ENCODE peak calls at places on chromosomes 11 and 22, in ten cellular contexts. G, Q, H, Z, I, A, T, B, X and O are unnamed samples.

GRCh38 chr11:68383976-68384501 is 71.6 kb downstream of the LRP5 start:
- DNase-seq in G (peak; percentile 71), Q (peak; percentile 70), H (peak; percentile 51), Z (peak; percentile 43), I (no peak), A (peak; percentile 47), T (peak; percentile 85), B (peak; percentile 62), X (peak; percentile 83), O (peak; percentile 64)

GRCh38 chr11:44865866-44866272 is 84.8 kb downstream of the TP53I11 start:
- DNase-seq in G (peak; percentile 59), Q (no peak), H (no peak), Z (no peak), I (no peak), A (no peak), T (peak; percentile 66), B (no peak), X (no peak), O (no peak)

GRCh38 chr22:31575190-31575589 is 78.9 kb downstream of the SFI1 start:
- DNase-seq in G (no peak), Q (peak; percentile 47), H (no peak), Z (no peak), I (no peak), A (no peak), T (no peak), B (no peak), X (no peak), O (no peak)

GRCh38 chr11:75461136-75461535 is 28.1 kb upstream of the KLHL35 start:
- DNase-seq in G (no peak), Q (no peak), H (no peak), Z (no peak), I (no peak), A (no peak), T (no peak), B (no peak), X (no peak), O (no peak)

GRCh38 chr11:67564230-67564629 is 19.4 kb upstream of the GSTP1 start:
- DNase-seq in G (no peak), Q (no peak), H (no peak), Z (no peak), I (no peak), A (no peak), T (no peak), B (no peak), X (no peak), O (no peak)

GRCh38 chr11:32905028-32905667 is 12.5 kb downstream of the QSER1 start:
- DNase-seq in G (no peak), Q (no peak), H (no peak), Z (no peak), I (no peak), A (no peak), T (no peak), B (peak; percentile 7), X (no peak), O (no peak)

GRCh38 chr11:2420502-2421225 is 20.1 kb downstream of the TSSC4 start:
- DNase-seq in G (peak; percentile 77), Q (peak; percentile 60), H (peak; percentile 82), Z (peak; percentile 56), I (no peak), A (peak; percentile 62), T (peak; percentile 91), B (peak; percentile 81), X (peak; percentile 80), O (peak; percentile 69)

GRCh38 chr11:63920126-63920869 is 3.3 kb upstream of the RCOR2 start:
- DNase-seq in G (peak; percentile 87), Q (peak; percentile 71), H (no peak), Z (peak; percentile 60), I (no peak), A (no peak), T (peak; percentile 82), B (peak; percentile 59), X (peak; percentile 81), O (no peak)

GRCh38 chr11:117378966-117379865 is 51.6 kb downstream of the CEP164 start:
- DNase-seq in G (no peak), Q (no peak), H (no peak), Z (no peak), I (no peak), A (no peak), T (no peak), B (no peak), X (no peak), O (no peak)

GRCh38 chr11:120385110-120385509 is 48.9 kb downstream of the ARHGEF12 start:
- DNase-seq in G (no peak), Q (peak; percentile 52), H (no peak), Z (no peak), I (no peak), A (no peak), T (no peak), B (peak; percentile 42), X (no peak), O (no peak)
- TF ChIP-seq CTCF in G (no peak), Q (no peak), H (no peak), Z (no peak), I (no peak), A (no peak), T (no peak), B (no peak), X (no peak), O (no peak)

DNA sequence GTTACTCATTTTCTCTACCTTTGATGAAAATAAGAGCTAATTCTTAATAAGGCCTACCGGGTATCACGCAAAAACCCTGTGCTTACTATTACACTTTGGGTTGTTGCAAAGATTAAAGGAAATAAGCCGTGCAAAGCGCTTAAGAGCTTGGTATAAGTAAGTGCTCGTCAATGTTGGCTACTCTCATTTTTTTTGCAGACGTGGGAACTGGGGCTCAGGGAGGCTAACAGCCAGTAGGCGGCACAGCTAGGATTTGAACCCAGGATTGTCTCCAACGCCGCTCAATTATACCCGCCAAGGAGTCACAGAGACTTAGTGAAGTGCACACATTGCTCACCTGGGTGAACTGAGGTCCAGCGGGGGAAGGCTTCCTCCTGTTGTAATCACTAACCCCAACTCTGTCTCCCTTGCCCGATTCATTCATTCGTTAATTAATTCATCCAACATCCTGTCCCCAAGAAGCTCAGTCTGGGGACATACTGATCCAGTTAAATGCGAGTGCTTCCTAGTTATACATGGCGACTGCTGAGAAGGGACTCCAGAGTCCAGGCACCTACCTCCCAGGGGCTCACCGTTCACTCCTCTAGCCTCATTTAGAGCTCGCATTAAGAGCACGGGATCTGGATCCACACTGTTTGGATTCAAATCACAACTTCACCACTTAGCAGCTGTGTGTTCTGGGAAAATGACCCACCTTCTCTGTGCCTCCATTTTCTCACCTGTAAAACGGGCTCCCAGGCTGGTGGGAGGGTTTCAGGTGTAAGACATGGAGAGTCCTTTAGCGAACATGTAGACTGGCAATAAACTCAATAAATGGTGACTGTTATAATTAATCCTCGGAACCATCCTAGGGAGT is 869 bp upstream of the MTFP1 start:
- DNase-seq in G (no peak), Q (no peak), H (no peak), Z (no peak), I (no peak), A (peak; percentile 20), T (no peak), B (no peak), X (no peak), O (no peak)
- TF ChIP-seq CTCF in G (no peak), Q (no peak), H (no peak), Z (no peak), I (peak; percentile 19), A (no peak), T (no peak), B (no peak), X (no peak), O (no peak)

DNA sequence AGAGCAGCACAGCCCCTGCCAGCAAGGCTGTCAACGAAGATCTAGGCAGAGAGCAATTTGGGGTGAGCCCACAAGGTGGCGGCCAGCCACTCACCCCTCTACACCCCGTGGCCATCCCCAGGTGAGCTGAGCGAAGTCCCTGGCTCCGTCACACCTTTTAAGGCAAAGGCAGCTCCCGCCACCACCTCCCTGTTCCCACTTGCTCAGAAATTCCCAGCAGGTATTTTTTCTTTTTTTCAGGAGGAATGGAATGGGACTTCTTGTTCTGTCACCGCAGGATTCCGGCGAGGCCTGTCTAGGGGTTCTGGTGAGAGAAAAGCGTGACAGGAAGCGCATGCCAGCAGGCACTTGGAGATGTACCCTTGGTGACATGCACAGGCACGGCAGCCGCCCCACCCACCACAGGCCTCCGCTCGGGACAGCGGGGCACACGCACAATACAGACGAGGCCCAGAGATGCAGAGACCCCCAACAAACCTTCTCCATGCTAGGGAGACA is 10.0 kb downstream of the RPL3 start:
- DNase-seq in G (no peak), Q (no peak), H (no peak), Z (no peak), I (no peak), A (no peak), T (no peak), B (no peak), X (no peak), O (no peak)
- TF ChIP-seq CTCF in G (no peak), Q (no peak), H (no peak), Z (peak; percentile 50), I (peak; percentile 15), A (no peak), T (no peak), B (peak; percentile 27), X (no peak), O (no peak)

DNA sequence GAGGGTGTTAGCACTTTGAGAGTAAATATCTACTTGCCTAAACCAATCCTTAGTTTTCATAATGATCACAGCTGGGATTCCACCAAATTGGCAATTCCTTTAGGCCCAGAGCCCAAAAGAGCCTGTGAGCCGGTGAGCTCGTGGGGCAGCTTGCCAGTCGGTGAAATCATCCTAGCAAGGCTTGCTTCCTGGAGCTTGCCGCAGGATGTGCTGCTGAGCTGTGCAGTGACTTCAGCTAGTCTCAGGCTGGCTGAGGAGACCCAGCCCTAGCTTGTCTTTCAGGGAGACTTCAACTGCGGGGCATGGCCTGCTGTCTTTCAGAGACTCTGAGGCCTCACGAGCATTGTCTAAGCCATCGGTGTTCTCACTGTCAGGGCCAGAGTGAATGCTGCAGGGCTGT is 73.6 kb upstream of the SUSD2 start:
- DNase-seq in G (peak; percentile 61), Q (peak; percentile 91), H (no peak), Z (no peak), I (no peak), A (no peak), T (no peak), B (peak; percentile 89), X (no peak), O (no peak)
- TF ChIP-seq CTCF in G (no peak), Q (no peak), H (no peak), Z (no peak), I (no peak), A (no peak), T (no peak), B (peak; percentile 56), X (no peak), O (no peak)

GRCh38 chr22:42296381-42296853 is 26.0 kb upstream of the TCF20 start:
- DNase-seq in G (peak; percentile 30), Q (peak; percentile 61), H (no peak), Z (no peak), I (no peak), A (no peak), T (peak; percentile 76), B (no peak), X (no peak), O (no peak)
- TF ChIP-seq CTCF in G (no peak), Q (peak; percentile 61), H (no peak), Z (peak; percentile 14), I (peak; percentile 41), A (no peak), T (no peak), B (no peak), X (no peak), O (no peak)

DNA sequence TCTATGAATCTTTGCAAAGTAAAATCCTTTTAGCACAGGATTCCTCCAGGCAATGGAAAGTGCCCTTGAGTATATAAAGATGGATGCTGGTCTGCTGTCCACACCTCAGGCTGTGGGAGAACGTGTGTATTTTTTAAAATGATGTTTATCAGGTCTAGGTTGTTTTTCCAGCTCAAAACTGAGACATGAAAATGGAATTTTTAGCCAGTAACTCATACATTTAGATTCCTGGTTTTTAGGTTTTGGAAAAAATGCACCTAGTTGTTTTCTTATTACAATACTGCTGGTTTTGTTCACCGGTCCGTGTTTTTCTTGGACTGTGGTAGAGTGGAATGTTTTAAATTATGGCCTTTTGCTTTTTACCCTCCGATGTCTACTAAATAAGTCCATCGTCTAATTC is 554.7 kb downstream of the SOX6 start:
- DNase-seq in G (no peak), Q (no peak), H (no peak), Z (no peak), I (no peak), A (no peak), T (no peak), B (no peak), X (no peak), O (no peak)
- TF ChIP-seq CTCF in G (no peak), Q (no peak), H (no peak), Z (no peak), I (no peak), A (no peak), T (no peak), B (no peak), X (no peak), O (no peak)